ENCODE peak calls at places on chromosome X, in five cellular contexts. S is body of pancreas, U is lower leg skin, F is left lung, J is brain microvascular endothelial cell. R is an unnamed sample.

GRCh38 chrX:154525606-154526490 is 9.8 kb upstream of the FAM3A start:
- DNase-seq in S (no peak), U (no peak), F (no peak), J (no peak), R (no peak)

GRCh38 chrX:16222123-16222522 is 54.8 kb downstream of the MAGEB17 start:
- DNase-seq in S (no peak), U (no peak), F (no peak), J (peak), R (no peak)

GRCh38 chrX:9913041-9913440 is 54.1 kb upstream of the CLDN34 start:
- DNase-seq in S (no peak), U (no peak), F (no peak), J (no peak), R (no peak)

GRCh38 chrX:123833387-123833786 is 26.5 kb upstream of the XIAP start:
- DNase-seq in S (peak), U (no peak), F (no peak), J (peak), R (peak)

GRCh38 chrX:13087322-13088154 is 43.1 kb upstream of the FAM9C start:
- DNase-seq in S (no peak), U (no peak), F (no peak), J (peak), R (no peak)

GRCh38 chrX:18041656-18042055 is 179.0 kb downstream of the BEND2 start:
- DNase-seq in S (no peak), U (no peak), F (no peak), J (no peak), R (no peak)

GRCh38 chrX:149830192-149830873 is 48.6 kb downstream of the MAGEA9 start:
- DNase-seq in S (no peak), U (no peak), F (no peak), J (peak), R (peak)

GRCh38 chrX:13077168-13077567 is 32.7 kb upstream of the FAM9C start:
- DNase-seq in S (no peak), U (no peak), F (no peak), J (no peak), R (no peak)

GRCh38 chrX:131626681-131627296 is 82.9 kb downstream of the OR13H1 start:
- DNase-seq in S (no peak), U (no peak), F (no peak), J (no peak), R (no peak)

GRCh38 chrX:2823795-2824386 is 4.8 kb upstream of the GYG2 start:
- DNase-seq in S (no peak), U (no peak), F (no peak), J (no peak), R (no peak)

GRCh38 chrX:17425151-17425550 is 50.2 kb downstream of the NHS start:
- DNase-seq in S (no peak), U (no peak), F (no peak), J (no peak), R (no peak)

GRCh38 chrX:9466115-9466495 is 1.2 kb downstream of the TBL1X start:
- DNase-seq in S (peak), U (peak), F (peak), J (no peak), R (peak)

GRCh38 chrX:8849945-8850344 is 48.8 kb upstream of the FAM9A start:
- DNase-seq in S (no peak), U (no peak), F (no peak), J (no peak), R (no peak)

GRCh38 chrX:104165894-104166734 is at the start of gene FAM199X:
- DNase-seq in S (peak), U (peak), F (peak), J (peak), R (peak)

GRCh38 chrX:118066867-118067515 is 49.6 kb downstream of the KLHL13 start:
- DNase-seq in S (no peak), U (no peak), F (no peak), J (no peak), R (no peak)

GRCh38 chrX:15177316-15177715 is 92.6 kb downstream of the ASB9 start:
- DNase-seq in S (no peak), U (no peak), F (no peak), J (no peak), R (no peak)

GRCh38 chrX:39953879-39954278 is 143.9 kb downstream of the BCOR start:
- DNase-seq in S (peak), U (no peak), F (peak), J (peak), R (no peak)

GRCh38 chrX:68995386-68995779 is 166.6 kb downstream of the EFNB1 start:
- DNase-seq in S (no peak), U (peak), F (no peak), J (no peak), R (no peak)

GRCh38 chrX:43655151-43655676 is 885 bp upstream of the MAOA start:
- DNase-seq in S (peak), U (peak), F (no peak), J (peak), R (peak)

GRCh38 chrX:135112096-135112729 is 8.1 kb downstream of the ETDB start:
- DNase-seq in S (peak), U (peak), F (no peak), J (peak), R (no peak)

GRCh38 chrX:66731398-66731797 is 92.5 kb upstream of the EDA2R start:
- DNase-seq in S (no peak), U (no peak), F (no peak), J (peak), R (no peak)

GRCh38 chrX:53186363-53186762 is 38.6 kb downstream of the KDM5C start:
- DNase-seq in S (no peak), U (no peak), F (no peak), J (peak), R (no peak)

GRCh38 chrX:82816572-82816971 is 691.5 kb upstream of the POU3F4 start:
- DNase-seq in S (no peak), U (no peak), F (no peak), J (no peak), R (no peak)

GRCh38 chrX:48083212-48083611 is 11.8 kb upstream of the ZNF630 start:
- DNase-seq in S (peak), U (no peak), F (no peak), J (peak), R (peak)

GRCh38 chrX:8692886-8693285 is 39.1 kb downstream of the ANOS1 start:
- DNase-seq in S (no peak), U (no peak), F (no peak), J (no peak), R (no peak)

GRCh38 chrX:115896362-115896761 is 274.2 kb upstream of the AGTR2 start:
- DNase-seq in S (no peak), U (no peak), F (no peak), J (no peak), R (no peak)

GRCh38 chrX:15310117-15310516 is 5.3 kb downstream of the ASB11 start:
- DNase-seq in S (peak), U (no peak), F (no peak), J (no peak), R (no peak)

GRCh38 chrX:40470830-40471429 is 109.8 kb upstream of the ATP6AP2 start:
- DNase-seq in S (no peak), U (no peak), F (no peak), J (no peak), R (no peak)

DNA sequence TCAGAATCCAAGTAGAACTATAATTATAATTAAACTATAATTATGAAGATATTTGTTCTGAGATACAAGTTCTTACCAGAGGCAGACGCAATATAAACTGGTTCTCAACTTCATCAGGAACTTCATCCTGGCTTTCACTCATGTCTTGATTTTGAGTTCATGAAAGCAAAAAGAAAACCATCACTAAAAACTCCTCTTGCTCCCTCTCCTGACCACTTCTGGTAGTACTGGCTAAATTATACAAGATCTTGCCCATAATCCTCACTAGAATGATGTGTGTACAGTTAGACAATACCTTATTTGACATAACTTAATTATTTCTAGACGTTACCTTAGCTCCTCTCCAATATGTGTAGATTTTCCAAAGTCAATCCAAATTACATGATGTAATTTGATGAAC is 3.7 kb downstream of the TAF7L start:
- DNase-seq in S (no peak), U (no peak), F (no peak), J (peak), R (no peak)
- TF ChIP-seq CTCF in S (peak), U (no peak), F (peak), J (peak), R (peak)

GRCh38 chrX:57822398-57822797 is 87.9 kb downstream of the ZXDA start:
- DNase-seq in S (no peak), U (no peak), F (no peak), J (no peak), R (no peak)

GRCh38 chrX:57821703-57822375 is 88.4 kb downstream of the ZXDA start:
- DNase-seq in S (peak), U (no peak), F (no peak), J (peak), R (no peak)

DNA sequence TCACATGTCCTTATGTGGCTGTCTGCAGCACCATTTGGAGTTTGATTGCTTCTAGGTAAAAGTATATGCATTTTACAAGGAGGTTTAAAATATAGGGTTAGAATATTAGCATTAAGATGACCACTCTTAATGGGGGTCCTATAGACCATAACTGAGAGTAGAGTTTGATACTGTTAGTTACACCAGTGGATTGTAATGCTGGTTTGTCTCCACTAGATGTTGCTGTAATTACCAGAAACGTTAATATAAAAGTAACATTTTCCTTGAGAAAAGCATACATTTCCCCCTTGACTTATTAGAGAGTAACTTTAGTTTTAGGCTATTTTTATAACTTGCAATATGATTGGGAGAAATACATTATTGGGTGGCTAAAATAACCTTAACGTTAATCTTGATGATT is 93.0 kb downstream of the ZXDA start:
- DNase-seq in S (no peak), U (no peak), F (no peak), J (no peak), R (no peak)
- TF ChIP-seq CTCF in S (no peak), U (no peak), F (no peak), J (no peak), R (peak)

GRCh38 chrX:37995428-37995827 is 10.9 kb upstream of the SYTL5 start:
- DNase-seq in S (no peak), U (no peak), F (no peak), J (no peak), R (no peak)
- TF ChIP-seq CTCF in S (no peak), U (no peak), F (no peak), J (no peak), R (no peak)

GRCh38 chrX:70998402-70999027 is 67.6 kb upstream of the SLC7A3 start:
- DNase-seq in S (no peak), U (no peak), F (no peak), J (peak), R (no peak)
- TF ChIP-seq CTCF in S (no peak), U (no peak), F (no peak), J (peak), R (no peak)

R was measured in glutamatergic neuron.